ENCODE peak calls at places on chromosomes 13 and 19, in seven cellular contexts. One of them, this sample, is unnamed.
A peak's percentile ranks its signal among the peaks of the same experiment; 100 is the strongest.

GRCh38 chr13:37923236-37923635 is 53.7 kb upstream of the TRPC4 start:
- DNase-seq in spleen: no peak
- DNase-seq in H1: no peak
- DNase-seq in HL-60: no peak
- DNase-seq in transverse colon: no peak
- DNase-seq in esophagus muscularis mucosa: no peak
- DNase-seq in GM12891: no peak
- DNase-seq in this sample: no peak

GRCh38 chr19:29702161-29702957 is 12.7 kb downstream of the C19orf12 start:
- DNase-seq in spleen: peak; percentile 65
- DNase-seq in H1: no peak
- DNase-seq in HL-60: no peak
- DNase-seq in transverse colon: no peak
- DNase-seq in esophagus muscularis mucosa: no peak
- DNase-seq in GM12891: no peak
- DNase-seq in this sample: no peak

GRCh38 chr19:681029-681626 is 4.9 kb downstream of the FSTL3 start:
- DNase-seq in spleen: peak; percentile 93
- DNase-seq in H1: no peak
- DNase-seq in HL-60: peak; percentile 93
- DNase-seq in transverse colon: peak; percentile 92
- DNase-seq in esophagus muscularis mucosa: no peak
- DNase-seq in GM12891: peak; percentile 90
- DNase-seq in this sample: no peak

GRCh38 chr13:40895715-40896184 is 106.3 kb downstream of the SLC25A15 start:
- DNase-seq in spleen: no peak
- DNase-seq in H1: no peak
- DNase-seq in HL-60: no peak
- DNase-seq in transverse colon: peak; percentile 41
- DNase-seq in esophagus muscularis mucosa: no peak
- DNase-seq in GM12891: no peak
- DNase-seq in this sample: no peak

GRCh38 chr13:38008636-38009035 is 139.1 kb upstream of the TRPC4 start:
- DNase-seq in spleen: no peak
- DNase-seq in H1: no peak
- DNase-seq in HL-60: no peak
- DNase-seq in transverse colon: peak; percentile 17
- DNase-seq in esophagus muscularis mucosa: no peak
- DNase-seq in GM12891: no peak
- DNase-seq in this sample: no peak

GRCh38 chr19:1523412-1524205 is at the start of gene PLK5:
- DNase-seq in spleen: no peak
- DNase-seq in H1: no peak
- DNase-seq in HL-60: no peak
- DNase-seq in transverse colon: no peak
- DNase-seq in esophagus muscularis mucosa: no peak
- DNase-seq in GM12891: no peak
- DNase-seq in this sample: no peak

GRCh38 chr13:33367186-33367895 is 81.8 kb upstream of the STARD13 start:
- DNase-seq in spleen: no peak
- DNase-seq in H1: no peak
- DNase-seq in HL-60: no peak
- DNase-seq in transverse colon: no peak
- DNase-seq in esophagus muscularis mucosa: no peak
- DNase-seq in GM12891: no peak
- DNase-seq in this sample: no peak

GRCh38 chr19:35388277-35389054 is 17.6 kb downstream of the GPR42 start:
- DNase-seq in spleen: no peak
- DNase-seq in H1: no peak
- DNase-seq in HL-60: no peak
- DNase-seq in transverse colon: no peak
- DNase-seq in esophagus muscularis mucosa: peak; percentile 91
- DNase-seq in GM12891: no peak
- DNase-seq in this sample: no peak

GRCh38 chr19:7377196-7377595 is 28.5 kb downstream of the ARHGEF18 start:
- DNase-seq in spleen: no peak
- DNase-seq in H1: no peak
- DNase-seq in HL-60: no peak
- DNase-seq in transverse colon: no peak
- DNase-seq in esophagus muscularis mucosa: no peak
- DNase-seq in GM12891: no peak
- DNase-seq in this sample: no peak

GRCh38 chr19:55165952-55166529 is 372 bp downstream of the DNAAF3 start:
- DNase-seq in spleen: peak; percentile 79
- DNase-seq in H1: peak; percentile 91
- DNase-seq in HL-60: no peak
- DNase-seq in transverse colon: peak; percentile 68
- DNase-seq in esophagus muscularis mucosa: no peak
- DNase-seq in GM12891: no peak
- DNase-seq in this sample: no peak

GRCh38 chr19:45275370-45275971 is 24.4 kb downstream of the MARK4 start:
- DNase-seq in spleen: no peak
- DNase-seq in H1: no peak
- DNase-seq in HL-60: no peak
- DNase-seq in transverse colon: no peak
- DNase-seq in esophagus muscularis mucosa: no peak
- DNase-seq in GM12891: no peak
- DNase-seq in this sample: no peak

GRCh38 chr19:14117668-14118164 is at the start of gene PRKACA:
- DNase-seq in spleen: peak; percentile 100
- DNase-seq in H1: peak; percentile 95
- DNase-seq in HL-60: peak; percentile 97
- DNase-seq in transverse colon: peak; percentile 99
- DNase-seq in esophagus muscularis mucosa: peak; percentile 99
- DNase-seq in GM12891: peak; percentile 99
- DNase-seq in this sample: peak; percentile 78
- TF ChIP-seq POLR2AphosphoS5 in spleen: peak; percentile 75
- TF ChIP-seq POLR2AphosphoS5 in H1: no peak
- TF ChIP-seq POLR2AphosphoS5 in HL-60: no peak
- TF ChIP-seq POLR2AphosphoS5 in transverse colon: peak; percentile 59
- TF ChIP-seq POLR2AphosphoS5 in esophagus muscularis mucosa: peak; percentile 81
- TF ChIP-seq POLR2AphosphoS5 in GM12891: no peak
- TF ChIP-seq POLR2AphosphoS5 in this sample: peak; percentile 40

GRCh38 chr19:39399684-39400465 is 6.8 kb upstream of the ZFP36 start:
- DNase-seq in spleen: no peak
- DNase-seq in H1: no peak
- DNase-seq in HL-60: no peak
- DNase-seq in transverse colon: no peak
- DNase-seq in esophagus muscularis mucosa: no peak
- DNase-seq in GM12891: no peak
- DNase-seq in this sample: no peak
- TF ChIP-seq POLR2AphosphoS5 in spleen: peak; percentile 13
- TF ChIP-seq POLR2AphosphoS5 in H1: no peak
- TF ChIP-seq POLR2AphosphoS5 in HL-60: no peak
- TF ChIP-seq POLR2AphosphoS5 in transverse colon: no peak
- TF ChIP-seq POLR2AphosphoS5 in esophagus muscularis mucosa: no peak
- TF ChIP-seq POLR2AphosphoS5 in GM12891: no peak
- TF ChIP-seq POLR2AphosphoS5 in this sample: peak; percentile 47

GRCh38 chr13:92414851-92415250 is 811.8 kb upstream of the GPC6 start:
- DNase-seq in spleen: no peak
- DNase-seq in H1: no peak
- DNase-seq in HL-60: no peak
- DNase-seq in transverse colon: no peak
- DNase-seq in esophagus muscularis mucosa: no peak
- DNase-seq in GM12891: no peak
- DNase-seq in this sample: no peak

GRCh38 chr13:92407858-92408257 is 818.7 kb upstream of the GPC6 start:
- DNase-seq in spleen: no peak
- DNase-seq in H1: no peak
- DNase-seq in HL-60: no peak
- DNase-seq in transverse colon: no peak
- DNase-seq in esophagus muscularis mucosa: no peak
- DNase-seq in GM12891: no peak
- DNase-seq in this sample: no peak

DNA sequence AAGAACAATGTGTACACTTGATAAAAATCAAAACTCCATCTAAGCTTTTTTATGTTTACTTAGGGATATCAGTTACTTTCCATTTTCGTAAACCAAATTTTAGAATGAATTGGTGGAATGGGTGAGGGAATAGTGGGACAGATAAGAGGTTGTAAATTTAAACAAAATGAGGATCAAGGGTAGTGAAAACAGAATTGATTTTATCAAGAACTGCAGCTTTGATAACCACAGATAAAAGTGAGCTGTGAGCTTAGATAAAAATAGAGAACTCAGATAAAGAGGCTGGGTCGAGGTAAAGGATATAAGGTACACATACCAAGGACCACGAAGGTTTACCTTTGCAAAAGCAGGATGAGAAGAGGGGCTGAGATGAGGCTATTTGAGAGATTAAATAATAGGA is 813.2 kb upstream of the GPC6 start:
- DNase-seq in spleen: no peak
- DNase-seq in H1: no peak
- DNase-seq in HL-60: no peak
- DNase-seq in transverse colon: no peak
- DNase-seq in esophagus muscularis mucosa: no peak
- DNase-seq in GM12891: no peak
- DNase-seq in this sample: no peak
- TF ChIP-seq POLR2AphosphoS5 in spleen: no peak
- TF ChIP-seq POLR2AphosphoS5 in H1: no peak
- TF ChIP-seq POLR2AphosphoS5 in HL-60: no peak
- TF ChIP-seq POLR2AphosphoS5 in transverse colon: no peak
- TF ChIP-seq POLR2AphosphoS5 in esophagus muscularis mucosa: no peak
- TF ChIP-seq POLR2AphosphoS5 in GM12891: no peak
- TF ChIP-seq POLR2AphosphoS5 in this sample: no peak

GRCh38 chr19:5340637-5341447 is at the start of gene PTPRS:
- DNase-seq in spleen: peak; percentile 82
- DNase-seq in H1: peak; percentile 97
- DNase-seq in HL-60: peak; percentile 8
- DNase-seq in transverse colon: peak; percentile 71
- DNase-seq in esophagus muscularis mucosa: no peak
- DNase-seq in GM12891: peak; percentile 86
- DNase-seq in this sample: no peak

GRCh38 chr19:5339950-5340636 is 519 bp downstream of the PTPRS start:
- DNase-seq in spleen: no peak
- DNase-seq in H1: no peak
- DNase-seq in HL-60: no peak
- DNase-seq in transverse colon: no peak
- DNase-seq in esophagus muscularis mucosa: no peak
- DNase-seq in GM12891: no peak
- DNase-seq in this sample: no peak

GRCh38 chr19:5338661-5339469 is 1.7 kb downstream of the PTPRS start:
- DNase-seq in spleen: no peak
- DNase-seq in H1: no peak
- DNase-seq in HL-60: no peak
- DNase-seq in transverse colon: no peak
- DNase-seq in esophagus muscularis mucosa: no peak
- DNase-seq in GM12891: no peak
- DNase-seq in this sample: no peak

GRCh38 chr19:5337886-5338595 is 2.6 kb downstream of the PTPRS start:
- DNase-seq in spleen: no peak
- DNase-seq in H1: no peak
- DNase-seq in HL-60: no peak
- DNase-seq in transverse colon: no peak
- DNase-seq in esophagus muscularis mucosa: no peak
- DNase-seq in GM12891: no peak
- DNase-seq in this sample: no peak

GRCh38 chr19:5339470-5339949 is 1.1 kb downstream of the PTPRS start:
- DNase-seq in spleen: no peak
- DNase-seq in H1: no peak
- DNase-seq in HL-60: no peak
- DNase-seq in transverse colon: no peak
- DNase-seq in esophagus muscularis mucosa: no peak
- DNase-seq in GM12891: no peak
- DNase-seq in this sample: no peak
- TF ChIP-seq POLR2AphosphoS5 in spleen: no peak
- TF ChIP-seq POLR2AphosphoS5 in H1: no peak
- TF ChIP-seq POLR2AphosphoS5 in HL-60: no peak
- TF ChIP-seq POLR2AphosphoS5 in transverse colon: no peak
- TF ChIP-seq POLR2AphosphoS5 in esophagus muscularis mucosa: no peak
- TF ChIP-seq POLR2AphosphoS5 in GM12891: no peak
- TF ChIP-seq POLR2AphosphoS5 in this sample: no peak

GRCh38 chr19:46661735-46662592 is 982 bp upstream of the DACT3 start:
- DNase-seq in spleen: peak; percentile 91
- DNase-seq in H1: peak; percentile 80
- DNase-seq in HL-60: peak; percentile 62
- DNase-seq in transverse colon: peak; percentile 86
- DNase-seq in esophagus muscularis mucosa: peak; percentile 96
- DNase-seq in GM12891: no peak
- DNase-seq in this sample: peak; percentile 66
- TF ChIP-seq POLR2AphosphoS5 in spleen: no peak
- TF ChIP-seq POLR2AphosphoS5 in H1: no peak
- TF ChIP-seq POLR2AphosphoS5 in HL-60: no peak
- TF ChIP-seq POLR2AphosphoS5 in transverse colon: no peak
- TF ChIP-seq POLR2AphosphoS5 in esophagus muscularis mucosa: no peak
- TF ChIP-seq POLR2AphosphoS5 in GM12891: no peak
- TF ChIP-seq POLR2AphosphoS5 in this sample: no peak

DNA sequence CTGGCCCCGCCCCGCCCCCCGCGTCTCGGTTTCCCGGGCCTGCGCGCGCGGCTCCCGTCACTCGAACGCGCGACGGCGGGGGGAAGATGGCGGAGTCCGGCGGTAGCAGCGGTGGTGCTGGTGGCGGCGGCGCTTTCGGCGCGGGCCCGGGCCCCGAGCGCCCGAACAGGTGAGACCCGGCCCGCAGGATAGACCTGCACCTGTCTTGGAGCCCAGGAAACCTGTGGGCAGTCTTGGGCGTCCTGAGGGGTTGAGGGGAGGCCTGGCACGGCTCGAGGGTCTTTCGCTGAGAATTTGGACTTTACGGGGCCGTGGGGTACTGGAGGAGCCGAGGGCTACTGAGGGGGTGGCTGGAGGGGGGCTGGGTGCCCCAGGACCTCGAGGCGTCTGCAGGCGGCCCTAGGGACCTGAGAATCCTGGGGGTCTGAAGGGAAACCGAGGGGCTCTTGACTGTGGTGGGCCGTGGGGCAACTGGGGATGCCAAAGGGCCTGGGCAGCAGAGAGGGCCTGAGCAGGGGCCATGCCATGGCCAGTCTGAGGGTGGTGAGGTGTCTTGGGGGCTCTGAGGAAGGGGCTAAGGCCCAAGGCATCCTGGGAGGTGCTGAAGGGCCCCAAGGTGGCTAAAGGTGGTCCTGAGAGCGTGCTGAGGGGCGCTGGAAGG is at the start of gene KLHL26:
- DNase-seq in spleen: no peak
- DNase-seq in H1: no peak
- DNase-seq in HL-60: no peak
- DNase-seq in transverse colon: no peak
- DNase-seq in esophagus muscularis mucosa: no peak
- DNase-seq in GM12891: no peak
- DNase-seq in this sample: no peak
- TF ChIP-seq POLR2AphosphoS5 in spleen: peak; percentile 89
- TF ChIP-seq POLR2AphosphoS5 in H1: peak; percentile 62
- TF ChIP-seq POLR2AphosphoS5 in HL-60: peak; percentile 63
- TF ChIP-seq POLR2AphosphoS5 in transverse colon: peak; percentile 74
- TF ChIP-seq POLR2AphosphoS5 in esophagus muscularis mucosa: peak; percentile 92
- TF ChIP-seq POLR2AphosphoS5 in GM12891: no peak
- TF ChIP-seq POLR2AphosphoS5 in this sample: peak; percentile 77